ENCODE peak calls at places on chromosomes 6 and 20, in five cellular contexts. E, S, A, V and C are unnamed samples. For H3K4me1, the result is how much of the 10 kb centered on the place peaks cover.

GRCh38 chr6:5401845-5402738 is 140.8 kb downstream of the FARS2 start:
- DNase-seq in S (no peak), A (no peak), E (no peak), V (no peak), C (no peak)

GRCh38 chr6:130959938-130960337 is 103.1 kb downstream of the EPB41L2 start:
- DNase-seq in E (no peak), A (no peak), S (no peak), V (no peak), C (no peak)

GRCh38 chr6:24093381-24093780 is 32.6 kb upstream of the NRSN1 start:
- DNase-seq in A (no peak), V (no peak), S (no peak), E (no peak), C (no peak)

GRCh38 chr6:14903176-14904088 is 342.4 kb upstream of the JARID2 start:
- DNase-seq in E (no peak), V (no peak), S (no peak), A (no peak), C (no peak)

GRCh38 chr20:44057698-44058675 is 129.0 kb downstream of the JPH2 start:
- DNase-seq in S (peak), E (no peak), A (no peak), V (no peak), C (peak)

GRCh38 chr6:80404889-80405288 is 298.4 kb downstream of the BCKDHB start:
- DNase-seq in A (no peak), E (no peak), S (no peak), V (no peak), C (no peak)

GRCh38 chr20:53672484-53673129 is 79.0 kb upstream of the ZNF217 start:
- DNase-seq in S (no peak), V (no peak), E (no peak), A (no peak), C (no peak)

GRCh38 chr6:170096803-170097504 is 193.9 kb downstream of the DLL1 start:
- DNase-seq in A (no peak), S (no peak), V (no peak), E (peak), C (peak)

GRCh38 chr6:49072146-49072545 is 390.9 kb downstream of the MMUT start:
- DNase-seq in S (no peak), V (no peak), E (no peak), A (no peak), C (no peak)

GRCh38 chr20:19973920-19974620 is 43.1 kb upstream of the NAA20 start:
- DNase-seq in V (no peak), E (no peak), A (peak), S (peak), C (peak)

GRCh38 chr20:20977786-20978185 is 128.4 kb downstream of the LINC00237 start:
- DNase-seq in E (no peak), S (no peak), A (no peak), V (no peak), C (no peak)

GRCh38 chr6:36120979-36121706 is 9.2 kb upstream of the MAPK13 start:
- DNase-seq in A (peak), V (no peak), S (peak), E (peak), C (peak)

GRCh38 chr6:72286911-72287311 is 335.0 kb upstream of the KCNQ5 start:
- DNase-seq in V (no peak), A (no peak), E (no peak), S (no peak), C (no peak)

GRCh38 chr20:13800728-13801134 is 15.9 kb downstream of the NDUFAF5 start:
- DNase-seq in S (peak), A (peak), V (peak), E (peak), C (peak)

GRCh38 chr6:55758156-55758942 is 117.0 kb downstream of the BMP5 start:
- DNase-seq in A (no peak), E (no peak), V (peak), S (peak), C (no peak)

GRCh38 chr6:29451471-29452193 is 5.2 kb downstream of the OR11A1 start:
- DNase-seq in V (peak), A (no peak), E (no peak), S (no peak), C (no peak)

GRCh38 chr20:62027698-62028321 is 37.9 kb downstream of the TAF4 start:
- DNase-seq in A (no peak), E (peak), V (no peak), S (no peak), C (peak)

GRCh38 chr6:121506761-121507754 is 71.6 kb downstream of the GJA1 start:
- DNase-seq in S (no peak), A (no peak), E (no peak), V (no peak), C (no peak)

GRCh38 chr6:36427781-36428345 is 14.8 kb downstream of the PXT1 start:
- DNase-seq in V (no peak), E (no peak), S (no peak), A (no peak), C (no peak)

GRCh38 chr6:148203281-148203925 is 139.2 kb upstream of the SASH1 start:
- DNase-seq in A (no peak), V (no peak), S (no peak), E (no peak), C (no peak)

GRCh38 chr6:43570876-43571441 is 4.9 kb downstream of the XPO5 start:
- DNase-seq in A (no peak), E (no peak), V (no peak), S (no peak), C (no peak)

GRCh38 chr20:52132337-52132736 is 59.2 kb downstream of the ZFP64 start:
- DNase-seq in V (no peak), A (no peak), E (no peak), S (no peak), C (no peak)

GRCh38 chr6:169620171-169621125 is 81.4 kb downstream of the WDR27 start:
- DNase-seq in A (no peak), E (no peak), V (no peak), S (no peak), C (no peak)

GRCh38 chr6:28758046-28758817 is 165.6 kb downstream of the TRIM27 start:
- DNase-seq in S (no peak), E (no peak), V (peak), A (no peak), C (no peak)

GRCh38 chr20:46088409-46089075 is 1.2 kb downstream of the NCOA5 start:
- DNase-seq in A (no peak), S (no peak), E (no peak), V (no peak), C (no peak)

GRCh38 chr6:74091794-74092157 is 395.8 kb downstream of the CD109 start:
- DNase-seq in V (no peak), E (no peak), S (no peak), A (no peak), C (no peak)

GRCh38 chr20:50221501-50222323 is 31.1 kb downstream of the CEBPB start:
- DNase-seq in E (peak), S (no peak), V (no peak), A (no peak), C (no peak)

GRCh38 chr6:107670792-107671199 is 153.3 kb downstream of the SCML4 start:
- DNase-seq in V (no peak), A (peak), S (no peak), E (no peak), C (no peak)

GRCh38 chr6:72619883-72620696 is 1.8 kb upstream of the KCNQ5 start:
- DNase-seq in E (no peak), V (no peak), A (peak), S (no peak), C (peak)

DNA sequence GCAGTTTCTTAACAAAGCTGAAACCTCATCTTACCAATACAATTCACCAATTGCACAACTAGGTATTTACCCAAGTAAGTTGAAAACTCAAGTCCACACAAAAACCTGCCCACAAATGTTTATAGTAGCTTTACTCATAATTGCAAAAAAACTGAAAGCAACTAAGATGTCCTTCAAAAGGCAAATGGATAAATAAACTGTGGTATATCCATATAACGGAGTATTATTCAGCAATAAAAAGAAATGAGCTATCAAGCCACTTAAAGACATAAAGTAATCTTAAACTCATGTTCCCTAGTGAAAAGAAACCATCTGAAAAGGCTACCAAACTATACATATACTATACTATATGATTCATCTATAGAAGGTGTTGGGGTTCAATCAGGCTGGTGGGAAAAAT is 179.7 kb downstream of the HACE1 start:
- DNase-seq in A (no peak), S (no peak), E (no peak), V (no peak), C (no peak)
- H3K4me1 ChIP-seq in A (under half), S (under half), E (under half), V (under half), C (under half)

GRCh38 chr6:8905647-8906231 is 470.4 kb upstream of the SLC35B3 start:
- DNase-seq in E (peak), V (no peak), A (no peak), S (no peak), C (no peak)
- H3K4me3 ChIP-seq in E (peak), V (no peak), A (no peak), S (no peak), C (no peak)

DNA sequence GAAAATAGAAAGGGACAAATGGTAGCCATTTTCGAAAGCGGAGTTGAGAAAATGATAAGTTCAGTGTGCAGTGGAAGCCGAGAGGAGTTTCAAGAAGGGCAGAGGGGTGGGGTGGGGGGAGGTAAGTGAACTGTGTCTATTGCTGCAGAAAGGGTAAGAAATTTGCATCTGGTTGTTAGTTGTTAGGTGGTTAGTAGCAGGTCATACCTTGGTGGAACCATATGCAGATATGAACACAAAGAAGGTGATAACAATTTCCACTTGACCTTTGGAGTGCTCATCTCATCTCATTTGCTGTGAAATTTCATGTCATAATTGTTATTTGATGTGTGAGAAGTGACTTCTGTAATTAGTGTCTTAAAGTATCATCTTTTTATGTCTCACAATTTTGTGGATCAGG is 288.2 kb downstream of the QKI start:
- DNase-seq in V (no peak), S (no peak), A (no peak), E (no peak), C (no peak)
- H3K4me1 ChIP-seq in V (under half), S (under half), A (under half), E (under half), C (under half)

GRCh38 chr20:38985060-38985459 is 22.9 kb downstream of the DHX35 start:
- DNase-seq in S (no peak), E (no peak), V (no peak), A (no peak), C (no peak)

GRCh38 chr20:38986663-38987062 is 24.5 kb downstream of the DHX35 start:
- DNase-seq in V (no peak), S (no peak), A (peak), E (no peak), C (no peak)

GRCh38 chr20:38987777-38988176 is 25.6 kb downstream of the DHX35 start:
- DNase-seq in E (no peak), A (no peak), S (no peak), V (no peak), C (no peak)

GRCh38 chr20:38982291-38982690 is 20.1 kb downstream of the DHX35 start:
- DNase-seq in A (no peak), E (no peak), S (no peak), V (no peak), C (no peak)

GRCh38 chr20:38985603-38986170 is 23.5 kb downstream of the DHX35 start:
- DNase-seq in A (no peak), E (no peak), S (no peak), V (no peak), C (no peak)
- H3K4me3 ChIP-seq in A (no peak), E (no peak), S (no peak), V (no peak), C (no peak)

DNA sequence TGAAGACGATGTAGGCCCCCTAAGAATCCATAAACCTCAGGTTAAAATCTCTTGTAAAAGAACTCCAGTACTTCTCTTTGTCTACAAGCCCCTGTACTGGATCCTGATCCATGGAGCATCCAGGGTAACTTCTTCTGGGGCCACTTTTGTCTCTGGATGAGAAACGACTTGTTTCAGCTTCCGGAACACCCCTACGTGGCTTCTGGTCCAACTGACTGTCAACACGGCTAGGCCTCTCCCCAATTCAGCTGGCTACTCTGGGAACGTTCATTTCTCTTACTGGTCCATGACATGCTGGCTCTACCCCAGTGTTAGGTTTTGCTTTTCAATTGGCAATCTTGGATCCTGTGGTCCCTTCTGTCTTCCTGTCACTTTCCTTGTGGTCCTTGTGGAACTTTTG is 198.0 kb downstream of the BACH2 start:
- DNase-seq in A (no peak), V (no peak), S (no peak), E (no peak), C (no peak)
- H3K4me1 ChIP-seq in A (under half), V (under half), S (under half), E (under half), C (under half)

DNA sequence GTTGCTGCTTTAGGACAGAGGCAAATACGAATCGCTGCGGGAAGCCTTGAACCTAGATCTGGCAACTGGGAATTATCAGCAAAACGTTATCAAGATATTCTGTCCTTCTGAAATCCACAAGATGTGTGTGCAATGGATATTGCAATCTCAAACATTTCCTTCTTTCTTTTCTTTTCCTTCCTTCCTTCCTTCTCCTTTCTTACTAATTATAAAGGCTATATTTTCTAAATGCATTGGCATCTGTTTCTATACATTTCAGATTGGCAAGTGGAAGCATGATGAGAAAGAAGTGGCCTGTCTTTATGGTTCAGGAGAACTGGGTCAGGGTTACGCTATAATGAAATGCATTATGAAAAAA is 2.0 kb downstream of the TAGAP start:
- DNase-seq in A (no peak), S (no peak), E (no peak), V (no peak), C (no peak)
- H3K4me3 ChIP-seq in A (peak), S (peak), E (no peak), V (no peak), C (no peak)

GRCh38 chr6:8193541-8193940 is 91.2 kb upstream of the EEF1E1 start:
- DNase-seq in S (no peak), E (no peak), A (no peak), V (no peak), C (no peak)
- H3K4me1 ChIP-seq in S (under half), E (under half), A (under half), V (under half), C (under half)

DNA sequence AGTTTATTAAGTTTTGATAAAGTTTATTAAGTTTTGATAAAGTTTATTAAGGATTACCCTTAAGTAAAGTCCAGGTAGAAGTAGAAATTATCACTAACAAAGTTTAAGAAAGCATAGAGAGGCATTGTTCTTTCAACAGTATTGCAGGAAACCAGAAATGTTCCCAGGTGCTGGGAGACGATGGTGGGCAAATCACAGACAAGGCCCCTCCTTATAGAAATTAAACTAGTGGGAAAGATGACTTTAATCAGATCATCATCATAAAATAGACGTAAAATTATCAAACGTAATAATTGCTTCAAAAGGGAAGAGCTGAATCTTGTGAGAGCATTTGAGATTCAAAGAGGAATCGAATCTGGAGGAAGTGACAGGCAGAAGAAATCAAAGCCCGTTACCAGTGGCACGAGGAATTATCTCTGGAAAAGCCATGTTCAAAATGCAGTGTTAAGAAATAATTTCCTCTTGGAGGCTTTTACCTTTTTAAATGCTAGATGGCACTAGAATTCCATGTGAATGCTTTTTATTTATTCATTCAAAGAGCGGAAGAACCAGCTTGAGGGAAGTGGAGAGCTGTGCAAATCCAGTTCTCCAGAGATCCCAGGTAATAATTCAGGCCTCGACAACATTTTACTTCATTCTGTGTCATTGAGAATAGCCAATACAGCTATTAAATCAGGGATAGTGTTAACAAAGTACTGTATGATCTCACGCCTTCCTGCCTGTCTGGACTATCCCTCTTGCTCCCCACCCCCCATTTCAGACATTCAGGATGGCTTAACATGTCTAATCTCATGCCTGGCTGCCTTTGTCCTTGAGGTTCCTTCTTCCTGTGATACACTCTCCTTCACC is 1.0 kb upstream of the APMAP start:
- DNase-seq in A (no peak), S (no peak), E (no peak), V (no peak), C (no peak)
- H3K4me3 ChIP-seq in A (peak), S (peak), E (peak), V (peak), C (peak)